ENCODE peak calls at places on chromosomes 6 and 20, in seven cellular contexts. U is activated T-cell treated with anti-CD3 and anti-CD28 coated beads, Interleukin-2, amount 50 U/mL, for 1 hour; H is dermis microvascular lymphatic vessel endothelial cell; K is COR-L47; G is HuH-7; E is NCI-H1417; V is Right ventricle myocardium superior. F is an unnamed sample.

GRCh38 chr6:21278078-21278790 is 315.3 kb upstream of the SOX4 start:
- DNase-seq in U (no peak), H (no peak), K (no peak), G (no peak), E (no peak), V (peak), F (no peak)

GRCh38 chr6:111759836-111760785 is 113.1 kb downstream of the FYN start:
- DNase-seq in U (peak), H (no peak), K (no peak), G (no peak), E (no peak), V (no peak), F (no peak)

GRCh38 chr20:51003776-51004175 is 19.1 kb downstream of the KCNG1 start:
- DNase-seq in U (no peak), H (no peak), K (no peak), G (no peak), E (no peak), V (no peak), F (no peak)

GRCh38 chr6:5851261-5851757 is 155.4 kb downstream of the NRN1 start:
- DNase-seq in U (peak), H (peak), K (peak), G (no peak), E (peak), V (peak), F (peak)

GRCh38 chr20:5362771-5363170 is 46.0 kb upstream of the PROKR2 start:
- DNase-seq in U (no peak), H (no peak), K (no peak), G (no peak), E (no peak), V (no peak), F (no peak)

GRCh38 chr6:54916858-54917257 is 70.3 kb downstream of the FAM83B start:
- DNase-seq in U (no peak), H (no peak), K (peak), G (no peak), E (peak), V (no peak), F (no peak)

GRCh38 chr6:137709424-137710281 is 157.4 kb upstream of the TNFAIP3 start:
- DNase-seq in U (no peak), H (no peak), K (no peak), G (no peak), E (no peak), V (no peak), F (no peak)

GRCh38 chr20:52461602-52462001 is 270.0 kb upstream of the ZFP64 start:
- DNase-seq in U (no peak), H (no peak), K (no peak), G (no peak), E (no peak), V (no peak), F (no peak)

GRCh38 chr6:85403331-85404015 is 46.4 kb upstream of the NT5E start:
- DNase-seq in U (no peak), H (no peak), K (no peak), G (no peak), E (no peak), V (no peak), F (peak)

F was measured in MM.1S.